ENCODE peak calls at places on chromosome X, in eight cellular contexts. T, P, O, K, S, Z, B and H are unnamed samples.

GRCh38 chrX:129737921-129738320 is 858 bp upstream of the XPNPEP2 start:
- DNase-seq in Z (no peak), O (no peak), B (no peak), T (no peak), K (no peak), S (no peak), P (no peak), H (no peak)

GRCh38 chrX:69297521-69297920 is 132.3 kb upstream of the PJA1 start:
- DNase-seq in O (no peak), Z (no peak), K (no peak), T (no peak), B (no peak), P (no peak), S (no peak), H (no peak)

GRCh38 chrX:69016220-69016941 is 148.9 kb downstream of the PJA1 start:
- DNase-seq in Z (no peak), K (no peak), P (no peak), T (peak), O (no peak), S (no peak), B (no peak), H (no peak)

GRCh38 chrX:152072236-152072635 is 66.1 kb downstream of the MAGEA10 start:
- DNase-seq in S (no peak), T (no peak), B (no peak), K (no peak), O (peak), Z (peak), P (peak), H (no peak)

GRCh38 chrX:40096395-40097091 is 1.2 kb downstream of the BCOR start:
- DNase-seq in Z (no peak), P (peak), O (peak), T (peak), S (peak), B (peak), K (peak), H (no peak)

GRCh38 chrX:131792789-131793462 is 230.2 kb upstream of the STK26 start:
- DNase-seq in B (no peak), K (peak), P (peak), T (peak), Z (no peak), S (no peak), O (no peak), H (no peak)

GRCh38 chrX:56800801-56801200 is 71.8 kb downstream of the NBDY start:
- DNase-seq in T (peak), Z (peak), S (no peak), B (no peak), P (no peak), O (peak), K (no peak), H (no peak)

GRCh38 chrX:99117011-99117410 is 1293.1 kb downstream of the PCDH19 start:
- DNase-seq in Z (no peak), O (no peak), K (no peak), S (no peak), T (no peak), B (no peak), P (peak), H (no peak)

GRCh38 chrX:40406330-40406859 is 174.4 kb upstream of the ATP6AP2 start:
- DNase-seq in S (no peak), B (no peak), T (no peak), O (no peak), P (no peak), K (no peak), Z (no peak), H (no peak)

GRCh38 chrX:15413101-15413500 is 28.9 kb upstream of the VEGFD start:
- DNase-seq in O (no peak), S (no peak), B (no peak), T (no peak), K (no peak), Z (no peak), P (no peak), H (no peak)

GRCh38 chrX:1618689-1619088 is 3.8 kb downstream of the ASMT start:
- DNase-seq in T (no peak), P (no peak), B (no peak), S (no peak), Z (no peak), K (no peak), O (no peak), H (no peak)

GRCh38 chrX:115898382-115899001 is 272.1 kb upstream of the AGTR2 start:
- DNase-seq in S (no peak), B (no peak), Z (no peak), K (peak), P (peak), O (peak), T (peak), H (no peak)

GRCh38 chrX:117094149-117094548 is 631.4 kb upstream of the CT83 start:
- DNase-seq in P (no peak), S (no peak), T (no peak), O (no peak), K (no peak), B (no peak), Z (no peak), H (no peak)

GRCh38 chrX:32472364-32472763 is 739.0 kb downstream of the DMD start:
- DNase-seq in B (no peak), P (no peak), S (no peak), T (no peak), Z (no peak), O (no peak), K (no peak), H (no peak)

GRCh38 chrX:82342531-82342930 is 1140.6 kb downstream of the SH3BGRL start:
- DNase-seq in Z (no peak), K (no peak), B (no peak), S (no peak), O (no peak), P (no peak), T (no peak), H (no peak)

GRCh38 chrX:72037601-72038000 is 94.1 kb downstream of the RTL5 start:
- DNase-seq in O (no peak), K (no peak), Z (no peak), B (no peak), S (no peak), P (no peak), T (no peak), H (no peak)

GRCh38 chrX:129678176-129678880 is 23.6 kb upstream of the APLN start:
- DNase-seq in P (peak), B (peak), Z (no peak), K (peak), S (peak), O (no peak), T (peak), H (no peak)

GRCh38 chrX:35726176-35726575 is 72.0 kb upstream of the MAGEB16 start:
- DNase-seq in T (no peak), K (no peak), Z (peak), P (no peak), B (no peak), O (no peak), S (no peak), H (no peak)

GRCh38 chrX:40310016-40310415 is 212.3 kb upstream of the BCOR start:
- DNase-seq in B (no peak), S (no peak), K (no peak), Z (no peak), O (no peak), T (no peak), P (no peak), H (no peak)

GRCh38 chrX:102765217-102765616 is 44.7 kb downstream of the GPRASP3 start:
- DNase-seq in T (no peak), O (no peak), S (no peak), B (no peak), K (no peak), Z (peak), P (no peak), H (peak)

GRCh38 chrX:2385224-2385623 is 115.6 kb downstream of the DHRSX start:
- DNase-seq in B (no peak), K (no peak), O (no peak), P (no peak), S (no peak), Z (peak), T (no peak), H (no peak)

GRCh38 chrX:141405486-141405877 is 163.2 kb upstream of the SPANXC start:
- DNase-seq in T (no peak), P (no peak), S (no peak), B (no peak), O (no peak), K (no peak), Z (peak), H (no peak)

GRCh38 chrX:150202641-150203248 is 160.4 kb upstream of the MAMLD1 start:
- DNase-seq in T (peak), Z (peak), K (no peak), S (no peak), B (no peak), P (no peak), O (no peak), H (no peak)

GRCh38 chrX:21354725-21355124 is 19.5 kb upstream of the CNKSR2 start:
- DNase-seq in O (no peak), T (no peak), B (no peak), S (no peak), P (no peak), Z (no peak), K (no peak), H (no peak)
- TF ChIP-seq CTCF in O (no peak), T (no peak), B (no peak), S (no peak), P (no peak), Z (no peak), K (no peak), H (no peak)

DNA sequence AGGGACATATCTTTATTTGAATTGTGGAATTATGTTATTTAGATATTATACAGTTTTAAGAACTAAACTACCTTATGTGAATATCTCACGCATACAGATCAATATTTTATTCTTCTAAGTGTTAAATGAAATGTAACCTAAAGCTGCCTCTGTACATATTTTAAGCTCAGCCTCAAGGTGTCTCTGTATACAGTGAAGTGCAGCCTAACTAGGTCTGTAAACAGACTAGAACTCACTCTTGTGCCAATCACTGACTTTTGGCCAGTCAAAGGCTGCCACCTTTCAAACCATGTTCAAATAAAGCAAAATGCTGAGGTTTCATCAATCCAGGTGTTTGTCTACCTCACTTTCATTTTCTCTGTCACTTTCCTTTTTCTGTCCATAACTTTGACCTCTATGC is 1074.5 kb upstream of the PRKX start:
- DNase-seq in T (no peak), O (no peak), Z (no peak), K (no peak), B (no peak), S (no peak), P (no peak), H (no peak)
- TF ChIP-seq CTCF in T (no peak), O (no peak), Z (no peak), K (no peak), B (no peak), S (no peak), P (no peak), H (no peak)

GRCh38 chrX:30657542-30658238 is 4.5 kb downstream of the GK start:
- DNase-seq in B (no peak), T (no peak), Z (peak), K (no peak), O (no peak), P (no peak), S (no peak), H (no peak)
- TF ChIP-seq CTCF in B (no peak), T (no peak), Z (no peak), K (no peak), O (no peak), P (no peak), S (no peak), H (no peak)

DNA sequence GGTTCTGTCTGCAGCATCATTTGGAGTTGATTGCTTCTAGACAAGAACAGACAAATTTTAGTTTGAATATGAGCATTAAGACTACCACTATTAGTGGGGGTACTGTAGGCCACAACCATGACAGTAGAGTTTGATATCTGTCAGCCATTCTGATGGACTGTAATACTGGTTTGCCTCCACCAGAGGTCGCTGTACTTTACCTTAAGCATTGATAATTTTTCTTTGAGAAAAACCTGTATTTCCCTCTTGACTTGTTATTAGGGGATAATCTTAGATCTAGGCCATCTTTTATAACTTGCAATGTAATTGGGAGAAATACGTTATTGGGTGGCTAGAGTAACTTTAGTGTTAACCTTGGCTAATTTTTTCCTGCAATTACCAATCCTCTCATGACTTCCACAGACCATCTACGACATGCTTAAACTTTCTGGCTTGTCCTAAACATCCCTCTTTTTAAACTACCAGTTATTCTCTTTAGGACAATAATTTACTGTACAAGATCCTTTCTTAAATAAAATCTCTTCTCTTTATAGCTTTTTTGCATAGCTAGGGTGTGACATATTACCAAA is 562.4 kb downstream of the MAGEB5 start:
- DNase-seq in K (no peak), P (no peak), Z (no peak), S (no peak), B (no peak), T (no peak), O (peak), H (no peak)
- TF ChIP-seq CTCF in K (no peak), P (peak), Z (peak), S (no peak), B (no peak), T (no peak), O (peak), H (no peak)